ENCODE peak calls at places on chromosomes 16 and 17, in eight cellular contexts. G, Y, H, F, L, P, B and C are unnamed samples.

GRCh38 chr17:20127660-20128413 is 118.7 kb downstream of the SPECC1 start:
- DNase-seq in H (no peak), G (peak), B (peak), L (no peak), Y (no peak), P (peak), F (peak), C (no peak)

GRCh38 chr16:17835118-17835949 is 364.6 kb upstream of the XYLT1 start:
- DNase-seq in P (peak), G (no peak), Y (no peak), B (peak), L (no peak), H (no peak), F (no peak), C (no peak)

GRCh38 chr17:45997624-45998023 is 1.4 kb upstream of the STH start:
- DNase-seq in B (peak), G (no peak), Y (no peak), F (no peak), H (no peak), P (peak), L (no peak), C (no peak)

GRCh38 chr16:64705443-64705842 is 416.4 kb downstream of the CDH11 start:
- DNase-seq in H (no peak), P (peak), L (no peak), G (no peak), B (peak), F (no peak), Y (no peak), C (no peak)

GRCh38 chr16:85316944-85317343 is 204.7 kb upstream of the CIBAR2 start:
- DNase-seq in H (no peak), P (no peak), G (no peak), B (no peak), L (no peak), Y (no peak), F (no peak), C (no peak)

GRCh38 chr17:45740553-45741330 is 43.4 kb upstream of the CRHR1 start:
- DNase-seq in F (no peak), L (no peak), P (peak), H (peak), Y (peak), G (no peak), B (peak), C (no peak)

GRCh38 chr16:78443300-78443604 is 343.8 kb downstream of the WWOX start:
- DNase-seq in G (no peak), F (no peak), Y (no peak), B (no peak), H (no peak), P (no peak), L (no peak), C (no peak)

GRCh38 chr16:49928176-49928892 is 72.4 kb upstream of the ZNF423 start:
- DNase-seq in G (no peak), P (peak), Y (no peak), F (no peak), B (no peak), L (no peak), H (no peak), C (no peak)

GRCh38 chr17:2731807-2732206 is 17.6 kb downstream of the CCDC92B start:
- DNase-seq in H (no peak), B (no peak), P (no peak), L (no peak), G (no peak), Y (no peak), F (no peak), C (no peak)

GRCh38 chr17:39533891-39534290 is 72.6 kb downstream of the CDK12 start:
- DNase-seq in F (no peak), H (no peak), Y (no peak), P (no peak), L (no peak), B (no peak), G (no peak), C (no peak)

GRCh38 chr16:85431431-85432124 is 181.5 kb upstream of the GSE1 start:
- DNase-seq in G (no peak), Y (no peak), H (no peak), L (peak), B (no peak), F (no peak), P (peak), C (no peak)

GRCh38 chr17:39069114-39069756 is 82.2 kb downstream of the PLXDC1 start:
- DNase-seq in Y (peak), L (no peak), H (no peak), G (no peak), B (peak), P (peak), F (no peak), C (no peak)

GRCh38 chr16:68113059-68113757 is 28.0 kb downstream of the NFATC3 start:
- DNase-seq in F (no peak), G (no peak), B (no peak), H (no peak), P (no peak), Y (no peak), L (no peak), C (no peak)

DNA sequence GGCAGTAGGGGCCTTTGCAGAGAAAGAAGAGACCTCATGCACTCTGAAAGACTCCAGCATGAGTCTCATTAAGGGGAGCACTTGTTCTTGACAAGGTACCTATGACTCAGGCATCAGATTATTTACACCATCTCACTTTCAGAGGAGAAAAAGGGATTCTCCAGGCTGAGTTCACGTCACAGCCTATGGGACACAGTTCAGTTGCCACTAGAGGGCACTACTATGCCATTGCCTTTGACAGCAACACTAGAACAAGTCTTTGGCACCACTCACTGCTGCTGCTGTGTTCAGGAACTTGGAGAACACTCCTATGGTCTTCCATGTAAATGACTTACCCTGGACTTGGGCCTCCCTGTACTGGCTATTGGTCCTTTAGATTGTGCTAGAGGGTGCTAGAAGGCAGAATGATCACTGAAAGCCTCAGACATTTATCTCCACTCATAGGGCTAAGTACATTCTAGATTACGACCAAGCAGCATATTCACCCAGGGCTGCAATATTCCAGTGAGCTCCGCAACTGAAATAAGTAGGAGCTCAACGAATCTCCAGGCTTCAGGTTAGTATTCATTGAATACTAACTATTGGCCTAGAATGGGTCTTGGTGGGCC is 225.1 kb upstream of the CA10 start:
- DNase-seq in Y (peak), P (peak), G (peak), F (no peak), L (no peak), B (no peak), H (no peak), C (no peak)
- TF ChIP-seq CTCF in Y (peak), P (peak), G (peak), F (no peak), L (no peak), B (no peak), H (no peak), C (no peak)

GRCh38 chr17:43170766-43171681 is at the start of gene NBR1:
- DNase-seq in Y (peak), L (peak), F (peak), P (peak), G (peak), B (peak), H (peak), C (peak)
- TF ChIP-seq CTCF in Y (no peak), L (no peak), F (peak), P (peak), G (no peak), B (peak), H (no peak), C (no peak)

GRCh38 chr17:81138500-81138899 is 26.8 kb upstream of the PVALEF start:
- DNase-seq in F (no peak), Y (no peak), P (no peak), H (no peak), B (no peak), L (no peak), G (no peak), C (no peak)
- TF ChIP-seq CTCF in F (no peak), Y (no peak), P (no peak), H (no peak), B (no peak), L (no peak), G (no peak), C (no peak)

GRCh38 chr16:19114359-19115147 is 789 bp downstream of the ITPRIPL2 start:
- DNase-seq in Y (no peak), L (peak), P (peak), H (peak), F (no peak), B (peak), G (no peak), C (peak)

GRCh38 chr16:19116711-19117449 is 3.1 kb downstream of the ITPRIPL2 start:
- DNase-seq in H (no peak), Y (no peak), F (no peak), G (no peak), P (peak), B (peak), L (no peak), C (no peak)

GRCh38 chr16:19113577-19114358 is at the start of gene ITPRIPL2:
- DNase-seq in F (no peak), L (peak), Y (no peak), B (peak), G (no peak), P (peak), H (peak), C (peak)

GRCh38 chr16:19118938-19119431 is 5.2 kb downstream of the ITPRIPL2 start:
- DNase-seq in L (no peak), P (peak), Y (no peak), F (peak), H (peak), B (peak), G (peak), C (no peak)

GRCh38 chr16:19115148-19116021 is 1.6 kb downstream of the ITPRIPL2 start:
- DNase-seq in L (peak), Y (no peak), P (no peak), B (no peak), G (no peak), F (no peak), H (no peak), C (no peak)
- TF ChIP-seq CTCF in L (no peak), Y (no peak), P (peak), B (peak), G (no peak), F (peak), H (no peak), C (no peak)

DNA sequence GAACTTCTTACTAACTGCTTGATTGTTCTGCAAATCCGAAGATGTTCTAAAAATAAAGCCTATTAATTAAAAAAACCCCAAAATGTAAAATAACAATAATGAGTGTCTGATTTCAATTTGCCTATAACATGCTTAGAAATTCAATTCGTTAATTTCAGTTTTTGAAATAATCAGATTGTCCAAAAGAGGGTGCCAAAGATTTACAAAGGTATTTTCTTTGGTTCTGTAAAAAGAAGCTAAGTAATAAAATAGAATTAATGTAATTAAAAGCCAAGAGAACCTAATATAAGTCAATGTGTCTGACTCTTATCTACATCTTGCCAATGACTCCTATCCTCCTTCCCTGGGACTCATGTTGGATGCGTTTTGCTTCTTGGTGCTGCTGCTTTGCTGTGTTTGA is 75.0 kb upstream of the CPHXL start:
- DNase-seq in L (no peak), B (no peak), G (no peak), F (no peak), H (no peak), Y (no peak), P (no peak), C (no peak)
- TF ChIP-seq CTCF in L (no peak), B (no peak), G (no peak), F (peak), H (no peak), Y (peak), P (peak), C (no peak)

GRCh38 chr16:27073733-27074132 is 7.0 kb downstream of the C16orf82 start:
- DNase-seq in G (no peak), P (no peak), Y (no peak), B (no peak), H (no peak), F (no peak), L (no peak), C (no peak)
- TF ChIP-seq CTCF in G (no peak), P (no peak), Y (no peak), B (no peak), H (no peak), F (no peak), L (no peak), C (no peak)

DNA sequence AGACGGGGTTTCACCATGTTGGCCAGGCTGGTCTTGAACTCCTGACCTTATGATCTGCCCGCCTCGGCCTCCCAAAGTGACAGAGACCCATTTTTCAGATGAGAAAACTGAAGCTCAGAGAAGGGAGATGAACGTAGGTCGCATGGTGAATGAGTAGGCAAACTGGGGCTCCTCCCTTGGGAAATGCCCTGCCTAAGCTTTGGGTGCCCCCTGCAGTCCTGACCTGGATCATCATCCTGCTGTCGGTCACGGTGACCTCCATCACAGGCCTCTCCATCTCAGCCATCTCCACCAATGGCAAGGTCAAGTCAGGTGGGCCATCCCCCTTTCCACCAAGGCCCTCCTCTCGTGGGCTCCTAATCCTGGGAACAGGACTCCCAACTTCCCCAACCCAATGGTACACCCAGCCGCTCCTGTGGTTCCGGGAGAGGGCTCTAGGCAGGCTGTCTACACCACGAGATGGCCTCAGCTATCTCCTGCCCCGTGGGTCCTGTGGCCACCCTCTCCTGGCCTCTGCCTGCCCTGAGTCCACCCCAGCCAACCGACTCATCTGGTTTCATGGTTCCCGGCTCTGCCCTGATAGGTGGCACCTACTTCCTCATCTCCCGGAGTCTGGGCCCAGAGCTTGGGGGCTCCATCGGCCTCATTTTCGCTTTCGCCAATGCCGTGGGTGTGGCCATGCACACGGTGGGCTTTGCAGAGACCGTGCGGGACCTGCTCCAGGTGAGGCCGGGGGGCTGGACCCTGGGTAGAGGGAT is 4.7 kb downstream of the SLC12A3 start:
- DNase-seq in L (no peak), G (no peak), F (no peak), P (no peak), Y (peak), B (no peak), H (no peak), C (no peak)
- TF ChIP-seq CTCF in L (no peak), G (no peak), F (peak), P (no peak), Y (peak), B (peak), H (no peak), C (no peak)